ENCODE peak calls at places on chromosomes 6 and 20, in five cellular contexts. N is hepatocyte, C is body of pancreas, X is left ventricle myocardium inferior, V is HCT116. B is an unnamed sample.
A peak's percentile ranks its signal among the peaks of the same experiment; 100 is the strongest.

GRCh38 chr6:77456531-77457248 is 6.6 kb downstream of the HTR1B start:
- DNase-seq in N (peak; percentile 54), C (no peak), X (no peak), V (peak; percentile 65), B (no peak)

GRCh38 chr20:60086936-60087562 is 128.8 kb downstream of the CDH26 start:
- DNase-seq in N (no peak), C (no peak), X (no peak), V (no peak), B (no peak)

GRCh38 chr6:106870069-106870468 is 104.5 kb downstream of the CD24 start:
- DNase-seq in N (peak; percentile 28), C (no peak), X (no peak), V (no peak), B (no peak)

GRCh38 chr6:28212510-28213212 is 12.4 kb upstream of the ZSCAN9 start:
- DNase-seq in N (peak; percentile 62), C (peak; percentile 63), X (no peak), V (peak; percentile 80), B (no peak)

GRCh38 chr6:83467620-83468036 is 36.8 kb upstream of the ME1 start:
- DNase-seq in N (no peak), C (peak; percentile 11), X (peak; percentile 22), V (no peak), B (no peak)

GRCh38 chr6:26607434-26608230 is 10.9 kb downstream of the ABT1 start:
- DNase-seq in N (peak; percentile 79), C (peak; percentile 55), X (no peak), V (peak; percentile 48), B (no peak)

GRCh38 chr20:4971064-4971463 is 30.2 kb downstream of the SLC23A2 start:
- DNase-seq in N (no peak), C (no peak), X (no peak), V (no peak), B (no peak)

GRCh38 chr6:17446713-17447112 is 53.3 kb downstream of the CAP2 start:
- DNase-seq in N (no peak), C (no peak), X (no peak), V (no peak), B (no peak)

GRCh38 chr20:36061754-36062153 is 92.8 kb upstream of the EPB41L1 start:
- DNase-seq in N (no peak), C (peak; percentile 10), X (peak; percentile 45), V (no peak), B (no peak)

GRCh38 chr6:16157909-16158308 is 29.0 kb downstream of the MYLIP start:
- DNase-seq in N (no peak), C (peak; percentile 34), X (peak; percentile 24), V (no peak), B (no peak)

GRCh38 chr20:25063981-25064380 is 6.0 kb upstream of the ACSS1 start:
- DNase-seq in N (no peak), C (no peak), X (no peak), V (no peak), B (no peak)

GRCh38 chr20:17129089-17129488 is 97.8 kb upstream of the PCSK2 start:
- DNase-seq in N (no peak), C (no peak), X (no peak), V (no peak), B (no peak)

GRCh38 chr6:44038543-44039065 is 88.6 kb downstream of the MRPL14 start:
- DNase-seq in N (no peak), C (no peak), X (no peak), V (no peak), B (peak; percentile 26)

GRCh38 chr20:1667510-1668085 is 10.0 kb upstream of the SIRPG start:
- DNase-seq in N (no peak), C (no peak), X (no peak), V (no peak), B (no peak)

GRCh38 chr6:132369526-132369925 is 31.7 kb downstream of the MOXD1 start:
- DNase-seq in N (no peak), C (no peak), X (no peak), V (no peak), B (no peak)

GRCh38 chr6:3766219-3766618 is 14.7 kb upstream of the PXDC1 start:
- DNase-seq in N (no peak), C (no peak), X (no peak), V (no peak), B (no peak)

GRCh38 chr6:5466459-5466858 is 205.1 kb downstream of the FARS2 start:
- DNase-seq in N (no peak), C (no peak), X (no peak), V (no peak), B (no peak)

GRCh38 chr20:51383891-51384510 is 158.5 kb downstream of the NFATC2 start:
- DNase-seq in N (no peak), C (no peak), X (no peak), V (no peak), B (no peak)

GRCh38 chr6:2641044-2641673 is 109.6 kb downstream of the MYLK4 start:
- DNase-seq in N (no peak), C (no peak), X (no peak), V (no peak), B (no peak)

GRCh38 chr20:31508517-31509244 is 5.6 kb upstream of the HM13 start:
- DNase-seq in N (no peak), C (no peak), X (no peak), V (no peak), B (no peak)

GRCh38 chr6:45438849-45439406 is 61.2 kb upstream of the SUPT3H start:
- DNase-seq in N (no peak), C (no peak), X (no peak), V (peak; percentile 65), B (no peak)

GRCh38 chr6:39495640-39496039 is 173.1 kb upstream of the KCNK16 start:
- DNase-seq in N (no peak), C (no peak), X (no peak), V (no peak), B (no peak)

GRCh38 chr6:134954272-134954990 is 4.5 kb upstream of the ALDH8A1 start:
- DNase-seq in N (peak; percentile 23), C (no peak), X (no peak), V (no peak), B (no peak)

GRCh38 chr20:13430346-13431002 is 208.3 kb downstream of the TASP1 start:
- DNase-seq in N (peak; percentile 32), C (no peak), X (no peak), V (peak; percentile 15), B (no peak)

GRCh38 chr6:24610672-24611071 is 35.3 kb downstream of the KIAA0319 start:
- DNase-seq in N (no peak), C (no peak), X (no peak), V (no peak), B (no peak)

GRCh38 chr20:10194166-10194565 is 24.5 kb upstream of the SNAP25 start:
- DNase-seq in N (no peak), C (no peak), X (no peak), V (no peak), B (no peak)

GRCh38 chr20:13186043-13186774 is 34.9 kb upstream of the ISM1 start:
- DNase-seq in N (no peak), C (no peak), X (no peak), V (no peak), B (no peak)

GRCh38 chr20:13395232-13395631 is 174.2 kb downstream of the ISM1 start:
- DNase-seq in N (no peak), C (no peak), X (no peak), V (no peak), B (no peak)

GRCh38 chr6:18362058-18362561 is 25.0 kb upstream of the RNF144B start:
- DNase-seq in N (no peak), C (peak; percentile 58), X (no peak), V (no peak), B (no peak)

GRCh38 chr20:11114382-11114781 is 440.6 kb upstream of the JAG1 start:
- DNase-seq in N (no peak), C (no peak), X (no peak), V (no peak), B (no peak)

GRCh38 chr6:17091122-17091521 is 10.7 kb upstream of the STMND1 start:
- DNase-seq in N (no peak), C (no peak), X (no peak), V (no peak), B (no peak)

GRCh38 chr20:57977141-57977540 is 251.3 kb downstream of the ANKRD60 start:
- DNase-seq in N (no peak), C (no peak), X (peak; percentile 27), V (no peak), B (peak; percentile 71)

GRCh38 chr20:33276303-33277113 is 6.5 kb upstream of the BPIFB1 start:
- DNase-seq in N (no peak), C (no peak), X (no peak), V (no peak), B (peak; percentile 35)

GRCh38 chr20:9285617-9286016 is 216.7 kb downstream of the PLCB4 start:
- DNase-seq in N (no peak), C (no peak), X (no peak), V (no peak), B (no peak)

GRCh38 chr20:23399568-23400241 is 21.6 kb downstream of the NAPB start:
- DNase-seq in N (no peak), C (no peak), X (no peak), V (no peak), B (no peak)
- H3K36me3 ChIP-seq in N (no peaks in the 10 kb centered on the region), C (no peaks in the 10 kb centered on the region), X (peaks cover 13% of the 10 kb centered on the region), V (peaks cover 2% of the 10 kb centered on the region), B (peaks cover 3% of the 10 kb centered on the region)

GRCh38 chr6:147510949-147511590 is 2.6 kb downstream of the SAMD5 start:
- DNase-seq in N (peak; percentile 18), C (no peak), X (no peak), V (no peak), B (no peak)
- H3K4me3 ChIP-seq in N (peak overlapping the region; percentile 90), C (no peak overlapping the region), X (no peak overlapping the region), V (no peak overlapping the region), B (no peak overlapping the region)

GRCh38 chr6:35083507-35083906 is 57.6 kb downstream of the TCP11 start:
- DNase-seq in N (no peak), C (peak; percentile 1), X (no peak), V (no peak), B (no peak)

GRCh38 chr6:35084041-35084491 is 57.1 kb downstream of the TCP11 start:
- DNase-seq in N (no peak), C (no peak), X (no peak), V (no peak), B (peak; percentile 47)

GRCh38 chr6:35086282-35086632 is 54.9 kb downstream of the TCP11 start:
- DNase-seq in N (no peak), C (no peak), X (no peak), V (no peak), B (peak; percentile 44)

GRCh38 chr6:35085359-35086281 is 55.5 kb downstream of the TCP11 start:
- DNase-seq in N (no peak), C (no peak), X (no peak), V (no peak), B (no peak)

GRCh38 chr6:35084511-35085203 is 56.5 kb downstream of the TCP11 start:
- DNase-seq in N (no peak), C (no peak), X (no peak), V (no peak), B (no peak)
- H3K36me3 ChIP-seq in N (no peaks in the 10 kb centered on the region), C (peaks cover 13% of the 10 kb centered on the region), X (peaks cover 100% of the 10 kb centered on the region), V (no peaks in the 10 kb centered on the region), B (peaks cover 7% of the 10 kb centered on the region)

GRCh38 chr20:38261054-38261390 is 487 bp upstream of the KIAA1755 start:
- DNase-seq in N (no peak), C (no peak), X (no peak), V (no peak), B (no peak)

GRCh38 chr20:38258545-38259223 is 1.9 kb downstream of the KIAA1755 start:
- DNase-seq in N (no peak), C (no peak), X (no peak), V (no peak), B (no peak)

GRCh38 chr20:38256966-38257365 is 3.6 kb downstream of the KIAA1755 start:
- DNase-seq in N (no peak), C (no peak), X (no peak), V (no peak), B (no peak)

GRCh38 chr20:38260378-38261053 is at the start of gene KIAA1755:
- DNase-seq in N (peak; percentile 38), C (no peak), X (peak; percentile 64), V (no peak), B (peak; percentile 82)

GRCh38 chr20:38260025-38260377 is 534 bp downstream of the KIAA1755 start:
- DNase-seq in N (no peak), C (no peak), X (no peak), V (no peak), B (no peak)
- H3K4me3 ChIP-seq in N (no peak overlapping the region), C (no peak overlapping the region), X (peak overlapping the region; percentile 63), V (no peak overlapping the region), B (peak overlapping the region; percentile 41)

B was measured in aorta.